ENCODE peak calls at places on chromosomes 5 and 9, in ten cellular contexts. O, L, V, R, T, I, Z, C, D and B are unnamed samples.

GRCh38 chr9:114888599-114888998 is 41.8 kb downstream of the TNFSF8 start:
- DNase-seq in R (no peak), I (no peak), L (peak; percentile 46), D (no peak), C (no peak), T (no peak), O (no peak), V (no peak), Z (no peak), B (no peak)

GRCh38 chr5:111772456-111772855 is 15.5 kb upstream of the NREP start:
- DNase-seq in I (no peak), L (peak; percentile 54), T (no peak), Z (no peak), V (no peak), C (no peak), O (no peak), R (no peak), D (no peak), B (no peak)

GRCh38 chr9:113579270-113580040 is 115.9 kb downstream of the RGS3 start:
- DNase-seq in D (no peak), I (no peak), C (peak; percentile 88), T (peak; percentile 93), V (peak; percentile 47), O (no peak), L (no peak), Z (no peak), R (no peak), B (no peak)

GRCh38 chr5:178284095-178284675 is 51.6 kb upstream of the PHYKPL start:
- DNase-seq in D (no peak), O (peak; percentile 58), R (no peak), T (no peak), L (no peak), I (no peak), V (no peak), Z (no peak), C (no peak), B (no peak)

GRCh38 chr5:123157797-123158528 is 68.9 kb downstream of the PRDM6 start:
- DNase-seq in C (no peak), T (no peak), V (no peak), O (no peak), I (no peak), L (no peak), Z (no peak), D (no peak), R (no peak), B (no peak)

GRCh38 chr5:28580616-28581015 is 1542.2 kb upstream of the CDH9 start:
- DNase-seq in I (no peak), Z (no peak), L (no peak), C (no peak), D (no peak), V (no peak), T (no peak), O (no peak), R (no peak), B (no peak)

GRCh38 chr5:17912794-17913193 is 278.5 kb downstream of the TAF11L14 start:
- DNase-seq in D (no peak), Z (no peak), I (no peak), C (no peak), O (no peak), V (no peak), T (no peak), L (no peak), R (no peak), B (no peak)

GRCh38 chr5:132260714-132261615 is 3.5 kb downstream of the PDLIM4 start:
- DNase-seq in V (peak; percentile 59), D (no peak), R (peak; percentile 86), L (peak; percentile 23), I (no peak), C (peak; percentile 60), Z (peak; percentile 61), O (peak; percentile 86), T (peak; percentile 46), B (no peak)

GRCh38 chr5:75395277-75395676 is 58.3 kb downstream of the HMGCR start:
- DNase-seq in L (no peak), T (no peak), D (no peak), R (no peak), I (no peak), Z (no peak), C (no peak), V (no peak), O (peak; percentile 82), B (no peak)

DNA sequence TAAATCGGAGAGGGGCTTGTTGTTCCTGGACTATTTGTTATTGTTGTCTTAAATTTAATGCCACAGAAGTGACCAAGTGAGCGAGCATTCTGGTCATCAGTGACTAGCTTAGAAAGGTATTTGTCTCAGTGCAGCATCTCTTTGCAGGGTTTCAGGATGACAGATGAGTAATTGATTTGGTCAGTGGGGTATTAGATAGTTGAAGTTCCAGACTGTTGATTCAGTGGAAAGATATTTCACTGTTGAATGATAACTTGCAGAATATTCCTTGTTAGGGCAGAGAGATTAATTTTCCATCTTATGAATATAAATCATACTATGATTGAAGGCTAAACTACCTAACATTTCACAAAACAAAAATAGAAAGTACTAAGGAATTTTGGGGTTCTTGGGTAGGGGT is 122.4 kb downstream of the TRIO start:
- DNase-seq in Z (no peak), L (no peak), T (no peak), V (no peak), O (no peak), D (no peak), C (no peak), R (no peak), I (no peak), B (no peak)
- TF ChIP-seq POLR2A in Z (no peak), L (no peak), T (no peak), V (no peak), O (no peak), D (no peak), C (no peak), R (no peak), I (no peak), B (no peak)

DNA sequence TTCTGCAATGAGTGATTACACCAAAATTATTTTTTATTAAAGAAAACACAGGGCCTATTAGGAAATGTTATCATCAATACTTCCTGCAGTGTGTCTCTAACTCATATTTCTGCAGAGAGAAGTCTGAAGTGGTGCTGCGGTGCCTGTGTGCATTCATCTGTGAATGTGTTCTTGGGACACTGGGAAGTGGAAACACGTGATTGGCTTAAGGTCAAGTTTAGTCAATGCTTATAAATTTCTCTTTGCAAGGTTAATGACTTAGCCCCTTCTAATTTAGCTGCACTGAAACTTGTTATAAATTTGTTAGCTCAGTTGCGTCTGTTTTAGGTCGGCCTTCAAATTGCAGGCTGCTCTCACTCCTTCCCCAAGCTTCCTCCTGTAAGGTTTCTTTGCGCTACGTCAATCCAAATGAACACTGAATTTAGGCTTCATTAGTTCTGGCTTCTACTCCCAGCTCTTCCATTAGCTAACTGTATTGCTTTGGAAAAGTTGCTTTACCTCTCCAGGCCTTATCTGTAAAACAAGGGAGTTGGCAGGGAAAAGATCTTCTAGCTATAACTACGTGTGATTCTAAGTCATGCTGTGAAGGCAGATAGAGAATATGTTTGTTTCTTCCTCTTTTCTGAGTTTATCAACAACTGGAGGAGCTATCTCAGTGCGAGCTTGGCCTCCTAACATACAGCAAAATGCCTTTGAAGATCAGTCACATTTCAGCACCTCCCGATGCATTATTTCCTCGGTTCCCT is 341.9 kb downstream of the NFIB start:
- DNase-seq in I (no peak), T (no peak), L (no peak), C (no peak), R (no peak), Z (no peak), D (no peak), V (no peak), O (no peak), B (no peak)
- TF ChIP-seq POLR2AphosphoS5 in I (no peak), T (no peak), L (no peak), C (no peak), R (no peak), Z (no peak), D (no peak), V (no peak), O (no peak), B (no peak)

GRCh38 chr9:99818439-99818992 is 3.2 kb upstream of the NR4A3 start:
- DNase-seq in V (no peak), L (no peak), Z (no peak), D (no peak), R (no peak), T (no peak), I (no peak), O (peak; percentile 30), C (no peak), B (no peak)

GRCh38 chr9:99820330-99821186 is 1.1 kb upstream of the NR4A3 start:
- DNase-seq in C (peak; percentile 75), Z (no peak), V (peak; percentile 68), O (peak; percentile 56), I (peak; percentile 23), R (peak; percentile 52), D (peak; percentile 64), L (no peak), T (peak; percentile 86), B (peak; percentile 27)

GRCh38 chr9:99819123-99819483 is 2.6 kb upstream of the NR4A3 start:
- DNase-seq in R (no peak), C (no peak), D (no peak), L (no peak), I (no peak), O (no peak), V (no peak), Z (no peak), T (no peak), B (no peak)

GRCh38 chr9:99821187-99822095 is at the start of gene NR4A3:
- DNase-seq in L (peak; percentile 85), D (peak; percentile 95), C (peak; percentile 96), T (peak; percentile 95), R (peak; percentile 94), I (peak; percentile 51), V (peak; percentile 96), Z (peak; percentile 53), O (peak; percentile 95), B (peak; percentile 54)

DNA sequence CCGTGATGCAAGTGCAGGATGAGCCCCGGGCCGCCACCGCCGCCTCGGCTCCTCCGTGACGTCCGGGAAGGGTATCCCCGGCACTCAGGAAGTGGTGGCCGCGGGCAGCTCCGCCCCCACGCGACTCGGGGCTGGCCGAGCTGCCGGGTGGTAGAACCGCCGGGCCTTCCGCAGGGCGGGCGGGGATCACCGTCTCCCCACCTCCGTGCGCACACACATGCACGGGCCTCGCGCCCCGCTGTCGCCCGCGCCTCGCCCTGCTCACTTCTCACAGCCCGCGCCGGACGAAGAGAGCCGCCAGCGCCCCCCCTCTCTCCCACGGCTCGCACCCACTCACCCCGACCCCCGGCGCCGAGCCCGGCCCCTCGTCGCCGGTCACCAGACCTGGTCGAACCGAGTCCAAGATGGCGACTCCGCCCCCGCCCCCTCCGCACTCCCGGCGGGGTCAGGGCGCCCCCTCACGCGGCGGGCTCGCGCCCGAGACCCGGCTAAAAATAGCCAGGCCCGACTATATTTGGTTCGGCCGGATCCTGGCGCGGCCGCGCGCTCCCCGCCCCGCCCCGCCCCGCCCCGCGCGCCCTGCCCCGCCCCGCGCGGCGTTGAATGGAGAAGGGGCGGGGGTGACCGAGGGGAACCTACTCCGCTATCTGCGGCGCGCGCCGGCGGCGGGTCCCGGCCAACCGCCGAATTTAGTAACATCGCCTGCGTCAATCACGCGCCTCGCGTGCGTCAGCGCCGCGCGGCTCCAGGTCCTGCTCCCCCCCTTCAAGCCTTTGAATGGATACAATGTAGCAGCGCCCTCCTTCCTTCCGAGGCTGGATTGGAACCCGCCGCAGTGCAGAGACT is 2.0 kb upstream of the NR4A3 start:
- DNase-seq in C (peak; percentile 96), O (peak; percentile 98), V (peak; percentile 91), R (peak; percentile 91), I (peak; percentile 74), L (peak; percentile 95), T (peak; percentile 99), D (peak; percentile 85), Z (peak; percentile 63), B (peak; percentile 71)
- TF ChIP-seq POLR2A in C (peak; percentile 88), O (peak; percentile 90), V (no peak), R (peak; percentile 36), I (peak; percentile 90), L (no peak), T (peak; percentile 49), D (peak; percentile 67), Z (peak; percentile 99), B (peak; percentile 95)

GRCh38 chr9:34646211-34647083 is at the start of gene GALT:
- DNase-seq in O (peak; percentile 92), C (peak; percentile 99), Z (no peak), V (peak; percentile 96), R (peak; percentile 92), T (peak; percentile 99), D (peak; percentile 89), I (peak; percentile 96), L (peak; percentile 96), B (peak; percentile 94)
- TF ChIP-seq POLR2AphosphoS5 in O (no peak), C (peak; percentile 24), Z (peak; percentile 63), V (peak; percentile 62), R (peak; percentile 45), T (peak; percentile 80), D (peak; percentile 88), I (peak; percentile 42), L (no peak), B (peak; percentile 68)